ENCODE peak calls at places on chromosomes 5 and 9, in nine cellular contexts. L, U, M, G, Y, J, S, T and Z are unnamed samples. For H3K4me1, the result is how much of the 10 kb centered on the place peaks cover.

GRCh38 chr9:129278391-129279237 is 100.6 kb upstream of the IER5L start:
- DNase-seq in L (no peak), U (peak), M (peak), G (no peak), Y (peak), J (no peak), S (no peak), T (peak), Z (no peak)

GRCh38 chr5:111720333-111720890 is 36.6 kb downstream of the NREP start:
- DNase-seq in L (no peak), U (no peak), M (no peak), G (no peak), Y (no peak), J (no peak), S (no peak), T (no peak), Z (no peak)

GRCh38 chr5:65104831-65105230 is 336.1 kb downstream of the CWC27 start:
- DNase-seq in L (no peak), U (no peak), M (no peak), G (no peak), Y (no peak), J (no peak), S (no peak), T (no peak), Z (no peak)

GRCh38 chr5:37015795-37016666 is 139.5 kb downstream of the NIPBL start:
- DNase-seq in L (no peak), U (no peak), M (no peak), G (no peak), Y (no peak), J (no peak), S (peak), T (no peak), Z (no peak)

GRCh38 chr9:14175778-14176177 is 138.2 kb downstream of the NFIB start:
- DNase-seq in L (no peak), U (no peak), M (no peak), G (no peak), Y (no peak), J (no peak), S (no peak), T (no peak), Z (no peak)

GRCh38 chr9:128920381-128921058 is at the start of gene PHYHD1:
- DNase-seq in L (peak), U (peak), M (no peak), G (no peak), Y (peak), J (peak), S (peak), T (peak), Z (peak)

GRCh38 chr9:36214571-36214970 is 23.9 kb downstream of the CLTA start:
- DNase-seq in L (no peak), U (no peak), M (no peak), G (no peak), Y (no peak), J (no peak), S (peak), T (no peak), Z (no peak)

GRCh38 chr5:16808936-16809815 is 126.9 kb downstream of the MYO10 start:
- DNase-seq in L (no peak), U (no peak), M (no peak), G (no peak), Y (no peak), J (no peak), S (no peak), T (no peak), Z (no peak)

GRCh38 chr5:54909911-54910870 is 75.2 kb downstream of the ESM1 start:
- DNase-seq in L (no peak), U (no peak), M (no peak), G (no peak), Y (no peak), J (no peak), S (peak), T (no peak), Z (no peak)

GRCh38 chr5:96528262-96528661 is 95.2 kb upstream of the PCSK1 start:
- DNase-seq in L (no peak), U (no peak), M (no peak), G (no peak), Y (no peak), J (no peak), S (no peak), T (no peak), Z (no peak)

GRCh38 chr5:66671305-66671704 is 75.1 kb downstream of the MAST4 start:
- DNase-seq in L (no peak), U (no peak), M (no peak), G (no peak), Y (no peak), J (no peak), S (peak), T (no peak), Z (no peak)

GRCh38 chr9:122468735-122469134 is 9.0 kb downstream of the OR1J1 start:
- DNase-seq in L (no peak), U (no peak), M (no peak), G (no peak), Y (no peak), J (no peak), S (peak), T (no peak), Z (no peak)

GRCh38 chr5:174799146-174799545 is 74.8 kb downstream of the MSX2 start:
- DNase-seq in L (no peak), U (no peak), M (no peak), G (no peak), Y (no peak), J (no peak), S (peak), T (no peak), Z (no peak)

GRCh38 chr9:7813030-7813429 is 13.5 kb upstream of the DMAC1 start:
- DNase-seq in L (no peak), U (no peak), M (no peak), G (no peak), Y (no peak), J (no peak), S (no peak), T (no peak), Z (no peak)

GRCh38 chr5:81187885-81188284 is 45.2 kb upstream of the CKMT2 start:
- DNase-seq in L (peak), U (no peak), M (no peak), G (no peak), Y (peak), J (peak), S (no peak), T (no peak), Z (no peak)

DNA sequence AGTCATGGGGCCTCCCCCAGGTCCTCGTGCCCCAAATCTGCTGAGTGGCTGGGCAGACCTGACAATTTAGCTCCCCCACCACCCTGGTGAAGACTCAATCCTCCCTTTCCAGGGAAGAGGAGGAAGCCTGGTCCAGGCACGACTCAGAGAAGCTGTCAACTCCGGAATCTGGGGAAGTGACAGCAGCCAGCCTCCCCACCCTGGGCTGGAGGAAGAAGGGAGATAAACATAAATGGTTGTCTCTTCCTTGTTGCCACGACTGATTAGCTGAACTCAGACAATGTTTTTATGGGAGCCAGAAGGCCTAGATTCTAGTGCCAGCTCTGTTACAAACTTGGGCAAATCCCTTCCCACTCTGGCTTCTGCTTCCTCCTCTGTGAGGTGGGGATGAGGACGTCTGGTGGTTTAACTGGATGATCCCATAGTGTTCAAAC is 15.4 kb downstream of the CCDC69 start:
- DNase-seq in L (no peak), U (peak), M (no peak), G (no peak), Y (no peak), J (no peak), S (peak), T (no peak), Z (no peak)
- H3K4me1 ChIP-seq in L (under half), U (under half), M (under half), G (half or more), Y (under half), J (under half), S (under half), T (under half), Z (half or more)

GRCh38 chr9:82423700-82424099 is 435.1 kb downstream of the SPATA31D1 start:
- DNase-seq in L (no peak), U (no peak), M (peak), G (no peak), Y (no peak), J (no peak), S (no peak), T (no peak), Z (no peak)

GRCh38 chr9:82418334-82418733 is 429.8 kb downstream of the SPATA31D1 start:
- DNase-seq in L (no peak), U (no peak), M (no peak), G (no peak), Y (no peak), J (no peak), S (no peak), T (no peak), Z (no peak)

GRCh38 chr9:82419827-82420486 is 431.4 kb downstream of the SPATA31D1 start:
- DNase-seq in L (no peak), U (no peak), M (peak), G (no peak), Y (no peak), J (no peak), S (no peak), T (no peak), Z (no peak)

GRCh38 chr9:82424599-82424998 is 436.0 kb downstream of the SPATA31D1 start:
- DNase-seq in L (no peak), U (no peak), M (peak), G (no peak), Y (no peak), J (no peak), S (no peak), T (no peak), Z (no peak)

GRCh38 chr9:82421498-82421897 is 432.9 kb downstream of the SPATA31D1 start:
- DNase-seq in L (peak), U (no peak), M (no peak), G (no peak), Y (no peak), J (no peak), S (no peak), T (peak), Z (no peak)
- H3K4me1 ChIP-seq in L (under half), U (under half), M (under half), G (under half), Y (under half), J (under half), S (under half), T (under half), Z (under half)

GRCh38 chr5:158839638-158840037 is 260.1 kb downstream of the EBF1 start:
- DNase-seq in L (no peak), U (no peak), M (no peak), G (no peak), Y (no peak), J (no peak), S (no peak), T (no peak), Z (no peak)

GRCh38 chr5:158838788-158839187 is 260.9 kb downstream of the EBF1 start:
- DNase-seq in L (no peak), U (no peak), M (no peak), G (no peak), Y (no peak), J (no peak), S (no peak), T (no peak), Z (no peak)

GRCh38 chr5:158840193-158840592 is 259.5 kb downstream of the EBF1 start:
- DNase-seq in L (no peak), U (no peak), M (no peak), G (no peak), Y (no peak), J (no peak), S (no peak), T (no peak), Z (no peak)

GRCh38 chr5:158841481-158841880 is 258.2 kb downstream of the EBF1 start:
- DNase-seq in L (no peak), U (no peak), M (no peak), G (no peak), Y (no peak), J (no peak), S (no peak), T (no peak), Z (no peak)

GRCh38 chr5:158837908-158838307 is 261.8 kb downstream of the EBF1 start:
- DNase-seq in L (no peak), U (no peak), M (no peak), G (no peak), Y (no peak), J (peak), S (no peak), T (peak), Z (no peak)
- H3K4me1 ChIP-seq in L (under half), U (under half), M (under half), G (under half), Y (under half), J (under half), S (under half), T (under half), Z (under half)

DNA sequence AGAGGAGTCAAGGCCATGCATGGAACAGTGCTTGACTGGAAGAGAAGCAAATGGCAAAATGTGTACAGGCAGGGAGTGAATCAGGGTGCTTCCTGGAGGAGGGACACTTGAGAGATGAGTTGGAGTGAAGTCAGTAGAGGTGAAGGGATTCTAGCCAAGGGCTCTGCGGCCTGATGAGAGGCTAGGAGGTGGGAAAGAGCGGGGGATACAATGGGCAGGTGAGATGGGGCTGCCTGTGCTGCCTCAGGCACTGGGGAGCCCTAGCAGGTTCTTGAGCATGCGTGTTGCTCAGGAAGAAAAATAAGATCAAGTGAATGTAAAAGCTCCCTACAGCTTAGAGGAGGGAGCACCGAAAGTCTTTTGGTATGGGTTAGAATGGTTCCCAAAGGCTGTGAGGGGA is 22.3 kb downstream of the ERGIC1 start:
- DNase-seq in L (no peak), U (no peak), M (no peak), G (no peak), Y (no peak), J (no peak), S (no peak), T (no peak), Z (no peak)
- H3K4me1 ChIP-seq in L (half or more), U (under half), M (under half), G (under half), Y (half or more), J (half or more), S (under half), T (under half), Z (half or more)

GRCh38 chr5:177301503-177302165 is 1.9 kb downstream of the RAB24 start:
- DNase-seq in L (no peak), U (no peak), M (peak), G (no peak), Y (peak), J (no peak), S (no peak), T (no peak), Z (no peak)

GRCh38 chr5:177299711-177300110 is 3.8 kb downstream of the RAB24 start:
- DNase-seq in L (no peak), U (no peak), M (no peak), G (no peak), Y (no peak), J (no peak), S (no peak), T (no peak), Z (peak)

GRCh38 chr5:177302354-177303110 is 987 bp downstream of the RAB24 start:
- DNase-seq in L (no peak), U (no peak), M (no peak), G (no peak), Y (peak), J (no peak), S (peak), T (no peak), Z (no peak)

GRCh38 chr5:177300236-177300880 is 3.2 kb downstream of the RAB24 start:
- DNase-seq in L (peak), U (peak), M (peak), G (peak), Y (no peak), J (no peak), S (peak), T (peak), Z (no peak)

GRCh38 chr5:177300971-177301370 is 2.5 kb downstream of the RAB24 start:
- DNase-seq in L (no peak), U (no peak), M (no peak), G (no peak), Y (no peak), J (no peak), S (no peak), T (no peak), Z (no peak)
- H3K4me1 ChIP-seq in L (under half), U (under half), M (under half), G (half or more), Y (half or more), J (under half), S (under half), T (under half), Z (under half)

DNA sequence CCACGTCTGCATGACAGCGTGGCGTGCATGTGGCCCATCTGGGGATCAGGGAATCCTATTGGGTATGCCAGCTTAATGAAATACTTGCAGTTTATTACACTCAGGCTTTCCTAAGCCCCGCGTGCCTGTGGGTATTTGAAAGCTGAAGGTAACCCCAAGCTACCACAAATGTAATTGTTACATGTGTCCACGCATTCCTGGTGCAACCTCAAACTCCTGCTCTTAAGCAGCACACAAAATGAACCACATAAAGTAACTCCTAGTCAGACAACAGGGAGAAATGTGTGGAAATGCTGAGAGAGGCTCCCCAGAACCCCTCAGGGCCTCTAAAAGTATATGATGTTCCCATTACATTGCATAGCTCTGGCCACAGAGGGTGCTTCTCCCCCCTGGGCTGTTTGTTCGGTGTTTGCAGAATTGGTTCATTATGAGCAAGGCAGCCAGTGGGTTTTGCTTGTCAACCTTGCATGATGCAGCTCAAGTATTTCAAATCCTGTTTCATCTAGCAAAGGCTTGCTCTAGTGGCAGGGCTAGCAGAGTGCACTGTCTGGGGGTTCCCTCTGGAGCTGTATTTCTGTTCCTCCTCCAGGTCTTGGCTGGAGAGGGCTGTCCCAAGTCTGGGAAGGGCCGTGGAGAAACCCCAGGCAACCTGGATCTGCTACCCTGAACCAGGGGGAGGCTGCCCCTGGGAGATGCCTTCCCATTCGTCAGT is 1.8 kb upstream of the DCANP1 start:
- DNase-seq in L (no peak), U (no peak), M (no peak), G (no peak), Y (no peak), J (no peak), S (no peak), T (peak), Z (no peak)
- H3K4me1 ChIP-seq in L (under half), U (under half), M (under half), G (under half), Y (under half), J (under half), S (under half), T (under half), Z (under half)

DNA sequence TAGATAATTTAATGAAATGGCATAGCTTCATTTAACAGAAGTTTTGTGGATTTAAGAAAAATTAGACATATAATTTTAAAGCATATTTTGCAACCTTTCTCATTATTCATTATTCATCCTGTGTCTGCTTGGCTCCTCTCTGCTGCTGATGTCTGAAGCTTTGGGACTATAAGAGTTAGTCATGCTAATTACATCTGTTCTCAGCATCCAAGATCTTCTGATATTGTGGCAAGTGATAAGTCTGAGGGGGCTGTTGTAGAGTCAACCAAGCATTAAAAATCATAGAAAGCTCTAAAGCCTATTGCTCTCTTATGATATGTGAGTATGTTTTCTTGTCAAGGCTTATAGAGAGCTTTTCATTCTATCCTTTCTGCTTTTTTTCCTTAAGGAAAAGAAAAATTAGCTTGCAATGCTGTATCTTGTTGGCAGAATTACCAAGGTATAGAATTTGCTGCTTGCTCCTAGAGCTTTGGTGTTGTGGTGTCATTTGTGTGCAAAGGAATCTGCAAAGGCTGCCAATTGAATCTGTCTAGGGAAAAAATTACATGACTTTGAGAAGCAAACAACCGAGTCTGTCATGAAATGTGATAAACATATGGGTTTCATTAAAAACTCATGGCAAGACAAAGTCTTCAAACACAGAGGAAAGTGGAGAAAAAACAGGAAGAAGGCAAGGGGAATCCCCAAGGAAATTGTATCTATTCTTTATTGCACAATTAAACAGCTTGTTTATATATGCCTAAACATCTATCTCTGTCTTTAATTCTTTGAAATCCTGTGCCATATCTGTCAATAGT is 156.1 kb upstream of the DAB2 start:
- DNase-seq in L (no peak), U (no peak), M (no peak), G (no peak), Y (no peak), J (no peak), S (peak), T (no peak), Z (no peak)
- H3K4me1 ChIP-seq in L (under half), U (under half), M (under half), G (under half), Y (under half), J (under half), S (under half), T (under half), Z (under half)